ENCODE peak calls at places on chromosome X, in ten cellular contexts. M is epithelial cell of esophagus; C is Panc1; T is activated CD4-positive, alpha-beta T cell treated with anti-CD3 and anti-CD28 coated beads for 48 hours; W is stimulated activated CD4-positive, alpha-beta T cell treated with anti-CD3 and anti-CD28 coated beads, TNF-alpha, amount 100 ng/mL, for 48 hours; N is HEK293T; V is Daoy; L is left kidney; I is cardiac muscle cell; O is NT2/D1. A is an unnamed sample.

GRCh38 chrX:104112326-104112951 is at the start of gene ZCCHC18:
- DNase-seq in I (peak), C (no peak), L (peak), T (peak), N (peak), V (peak), M (peak), O (peak), W (no peak), A (peak)

GRCh38 chrX:47634871-47635575 is 5.3 kb upstream of the CFP start:
- DNase-seq in V (no peak), W (no peak), N (no peak), M (no peak), L (no peak), T (peak), O (no peak), I (no peak), C (no peak), A (no peak)

GRCh38 chrX:148784859-148785655 is 284.6 kb downstream of the AFF2 start:
- DNase-seq in V (no peak), W (no peak), O (peak), N (no peak), T (no peak), M (no peak), I (no peak), L (no peak), C (no peak), A (no peak)

GRCh38 chrX:19616959-19617358 is 101.7 kb upstream of the MAP3K15 start:
- DNase-seq in V (no peak), W (no peak), N (no peak), M (no peak), L (peak), C (no peak), T (no peak), O (no peak), I (no peak), A (no peak)

GRCh38 chrX:80511969-80512760 is 91.9 kb downstream of the TENT5D start:
- DNase-seq in O (peak), C (no peak), V (no peak), M (peak), W (no peak), T (no peak), N (no peak), L (peak), I (peak), A (no peak)

GRCh38 chrX:17643528-17643927 is 93.8 kb upstream of the SCML1 start:
- DNase-seq in W (no peak), L (no peak), N (no peak), T (no peak), C (no peak), M (no peak), O (no peak), V (no peak), I (no peak), A (no peak)

GRCh38 chrX:77719388-77719787 is 66.6 kb downstream of the ATRX start:
- DNase-seq in O (no peak), C (no peak), I (no peak), W (no peak), T (no peak), N (no peak), M (no peak), V (no peak), L (no peak), A (no peak)

GRCh38 chrX:153777261-153778090 is 3.4 kb upstream of the SRPK3 start:
- DNase-seq in L (no peak), W (no peak), C (no peak), V (no peak), N (no peak), M (no peak), O (no peak), I (no peak), T (no peak), A (no peak)

GRCh38 chrX:107561468-107562215 is 66.7 kb upstream of the PRPS1 start:
- DNase-seq in N (no peak), M (no peak), I (no peak), W (no peak), V (no peak), T (no peak), L (no peak), O (peak), C (no peak), A (no peak)

GRCh38 chrX:30308263-30309138 is 689 bp downstream of the NR0B1 start:
- DNase-seq in N (peak), C (no peak), I (peak), V (peak), W (no peak), O (no peak), L (peak), T (peak), M (peak), A (no peak)

GRCh38 chrX:154019633-154020499 is at the start of gene IRAK1:
- DNase-seq in L (peak), V (peak), I (peak), W (no peak), N (peak), T (peak), C (no peak), O (no peak), M (peak), A (no peak)

GRCh38 chrX:103063191-103063845 is 653 bp downstream of the BEX1 start:
- DNase-seq in I (peak), O (no peak), W (no peak), N (no peak), T (peak), C (no peak), L (peak), V (peak), M (peak), A (no peak)

GRCh38 chrX:15322472-15322871 is 7.0 kb upstream of the ASB11 start:
- DNase-seq in V (no peak), W (no peak), N (no peak), O (no peak), T (no peak), I (no peak), C (no peak), L (no peak), M (no peak), A (no peak)

GRCh38 chrX:116436358-116436816 is at the start of gene SLC6A14:
- DNase-seq in N (no peak), L (peak), O (no peak), M (peak), W (no peak), C (no peak), T (no peak), I (no peak), V (no peak), A (no peak)

GRCh38 chrX:102560423-102561068 is 38.8 kb upstream of the ARMCX5 start:
- DNase-seq in O (no peak), W (no peak), N (no peak), I (no peak), L (no peak), C (no peak), T (no peak), M (no peak), V (no peak), A (no peak)

GRCh38 chrX:39337461-39337860 is 536.2 kb downstream of the MID1IP1 start:
- DNase-seq in W (no peak), T (no peak), L (peak), O (no peak), C (no peak), V (no peak), N (no peak), I (no peak), M (no peak), A (no peak)

GRCh38 chrX:39665830-39666518 is 431.8 kb downstream of the BCOR start:
- DNase-seq in L (no peak), W (no peak), V (no peak), O (no peak), I (no peak), T (no peak), M (no peak), C (no peak), N (no peak), A (no peak)

GRCh38 chrX:132267392-132267791 is 48.1 kb upstream of the RAP2C start:
- DNase-seq in V (no peak), T (no peak), I (no peak), C (no peak), O (no peak), W (no peak), N (no peak), M (no peak), L (no peak), A (no peak)

GRCh38 chrX:38192007-38192625 is 28.6 kb downstream of the SRPX start:
- DNase-seq in M (peak), T (peak), O (no peak), C (no peak), I (peak), W (no peak), L (peak), V (peak), N (peak), A (no peak)

GRCh38 chrX:133985164-133986007 is at the start of gene GPC3:
- DNase-seq in L (peak), T (peak), I (peak), M (peak), W (no peak), N (peak), O (peak), C (no peak), V (peak), A (peak)

GRCh38 chrX:45424341-45424740 is 223.7 kb upstream of the DIPK2B start:
- DNase-seq in O (no peak), W (no peak), N (no peak), T (no peak), M (no peak), I (no peak), V (no peak), L (no peak), C (no peak), A (no peak)

GRCh38 chrX:118637997-118638396 is 89.4 kb upstream of the IL13RA1 start:
- DNase-seq in O (no peak), I (no peak), C (no peak), W (no peak), L (no peak), M (peak), N (no peak), V (no peak), T (no peak), A (no peak)

GRCh38 chrX:40213092-40213491 is 115.3 kb upstream of the BCOR start:
- DNase-seq in W (no peak), I (no peak), N (no peak), V (no peak), L (no peak), M (no peak), C (no peak), O (no peak), T (no peak), A (no peak)

GRCh38 chrX:133218329-133218728 is at the start of gene TFDP3:
- DNase-seq in T (no peak), L (no peak), N (no peak), C (no peak), W (no peak), I (no peak), M (no peak), V (no peak), O (no peak), A (no peak)